ENCODE peak calls at places on chromosomes 7 and 10, in six cellular contexts. E, L, X, O, C and V are unnamed samples.
A peak's percentile ranks its signal among the peaks of the same experiment; 100 is the strongest.

GRCh38 chr10:67923551-67923950 is 39.1 kb downstream of the SIRT1 start:
- DNase-seq in X (no peak), O (no peak), L (no peak), E (no peak), C (no peak), V (no peak)

GRCh38 chr10:132977076-132977475 is 34.7 kb upstream of the CFAP46 start:
- DNase-seq in E (no peak), O (no peak), C (no peak), X (no peak), L (no peak), V (no peak)

GRCh38 chr10:70518695-70519094 is 40.1 kb downstream of the PALD1 start:
- DNase-seq in X (no peak), E (peak; percentile 10), C (no peak), L (no peak), O (no peak), V (no peak)

GRCh38 chr7:140275069-140275961 is 98.5 kb upstream of the KDM7A start:
- DNase-seq in O (no peak), C (no peak), X (no peak), L (no peak), E (no peak), V (peak; percentile 66)

GRCh38 chr7:93046641-93047040 is 71.1 kb downstream of the SAMD9 start:
- DNase-seq in C (no peak), L (no peak), E (no peak), X (peak; percentile 47), O (no peak), V (peak; percentile 87)

GRCh38 chr10:128191847-128192246 is 65.6 kb upstream of the MKI67 start:
- DNase-seq in E (no peak), X (no peak), C (no peak), L (no peak), O (no peak), V (no peak)

GRCh38 chr7:13850185-13850752 is 139.2 kb downstream of the ETV1 start:
- DNase-seq in C (no peak), X (no peak), E (peak; percentile 98), O (no peak), L (no peak), V (peak; percentile 78)

GRCh38 chr10:127715249-127715648 is 21.7 kb upstream of the FOXI2 start:
- DNase-seq in C (no peak), X (no peak), E (no peak), L (no peak), O (no peak), V (no peak)

GRCh38 chr10:12483996-12484944 is 134.9 kb downstream of the CAMK1D start:
- DNase-seq in L (no peak), O (no peak), X (no peak), E (no peak), C (no peak), V (no peak)

GRCh38 chr10:22630229-22631174 is 83.9 kb downstream of the PIP4K2A start:
- DNase-seq in L (no peak), O (peak; percentile 26), E (peak; percentile 4), C (no peak), X (no peak), V (peak; percentile 77)